ENCODE peak calls at places on chromosomes 2 and 18, in eight cellular contexts. One of them, this sample, is unnamed.

GRCh38 chr2:167187910-167188595 is 299.8 kb downstream of the XIRP2 start:
- ATAC-seq in HepG2: no peak
- ATAC-seq in GM23338: no peak
- ATAC-seq in K562: no peak
- ATAC-seq in Panc1: no peak
- ATAC-seq in GM12878: no peak
- ATAC-seq in HCT116: no peak
- ATAC-seq in upper lobe of left lung: no peak
- ATAC-seq in this sample: no peak

GRCh38 chr2:60380411-60380810 is 173.0 kb downstream of the BCL11A start:
- ATAC-seq in Panc1: no peak
- ATAC-seq in GM12878: no peak
- ATAC-seq in upper lobe of left lung: no peak
- ATAC-seq in HCT116: no peak
- ATAC-seq in HepG2: no peak
- ATAC-seq in GM23338: no peak
- ATAC-seq in K562: no peak
- ATAC-seq in this sample: no peak

GRCh38 chr2:217680376-217680775 is 322.4 kb downstream of the TNS1 start:
- ATAC-seq in upper lobe of left lung: no peak
- ATAC-seq in GM12878: no peak
- ATAC-seq in K562: no peak
- ATAC-seq in HepG2: no peak
- ATAC-seq in HCT116: no peak
- ATAC-seq in Panc1: no peak
- ATAC-seq in GM23338: no peak
- ATAC-seq in this sample: no peak

GRCh38 chr2:32430804-32431203 is 74.0 kb downstream of the BIRC6 start:
- ATAC-seq in GM23338: no peak
- ATAC-seq in GM12878: no peak
- ATAC-seq in Panc1: no peak
- ATAC-seq in K562: no peak
- ATAC-seq in HepG2: no peak
- ATAC-seq in upper lobe of left lung: no peak
- ATAC-seq in HCT116: no peak
- ATAC-seq in this sample: no peak

GRCh38 chr18:44922968-44923367 is 242.3 kb downstream of the SETBP1 start:
- ATAC-seq in K562: no peak
- ATAC-seq in upper lobe of left lung: no peak
- ATAC-seq in HCT116: no peak
- ATAC-seq in GM23338: no peak
- ATAC-seq in GM12878: peak
- ATAC-seq in HepG2: no peak
- ATAC-seq in Panc1: no peak
- ATAC-seq in this sample: no peak

GRCh38 chr2:119724656-119725485 is 34.9 kb upstream of the PTPN4 start:
- ATAC-seq in HCT116: no peak
- ATAC-seq in HepG2: peak
- ATAC-seq in Panc1: no peak
- ATAC-seq in GM12878: no peak
- ATAC-seq in upper lobe of left lung: peak
- ATAC-seq in K562: peak
- ATAC-seq in GM23338: peak
- ATAC-seq in this sample: no peak

GRCh38 chr2:74510272-74510671 is 2.8 kb upstream of the PCGF1 start:
- ATAC-seq in GM23338: no peak
- ATAC-seq in HepG2: no peak
- ATAC-seq in Panc1: no peak
- ATAC-seq in upper lobe of left lung: no peak
- ATAC-seq in K562: no peak
- ATAC-seq in HCT116: no peak
- ATAC-seq in GM12878: no peak
- ATAC-seq in this sample: no peak

GRCh38 chr2:241514986-241515737 is 6.8 kb upstream of the STK25 start:
- ATAC-seq in Panc1: peak
- ATAC-seq in GM12878: peak
- ATAC-seq in upper lobe of left lung: no peak
- ATAC-seq in HepG2: peak
- ATAC-seq in K562: no peak
- ATAC-seq in GM23338: no peak
- ATAC-seq in HCT116: no peak
- ATAC-seq in this sample: no peak

GRCh38 chr2:30756051-30756719 is 51.1 kb downstream of the CAPN13 start:
- ATAC-seq in HepG2: peak
- ATAC-seq in Panc1: no peak
- ATAC-seq in GM23338: peak
- ATAC-seq in HCT116: peak
- ATAC-seq in GM12878: no peak
- ATAC-seq in upper lobe of left lung: no peak
- ATAC-seq in K562: peak
- ATAC-seq in this sample: no peak

GRCh38 chr2:42874838-42875801 is 82.7 kb upstream of the HAAO start:
- ATAC-seq in GM12878: no peak
- ATAC-seq in GM23338: peak
- ATAC-seq in HCT116: no peak
- ATAC-seq in upper lobe of left lung: no peak
- ATAC-seq in HepG2: peak
- ATAC-seq in Panc1: no peak
- ATAC-seq in K562: no peak
- ATAC-seq in this sample: peak

GRCh38 chr2:42877532-42877931 is 85.1 kb upstream of the HAAO start:
- ATAC-seq in GM12878: no peak
- ATAC-seq in K562: no peak
- ATAC-seq in HCT116: no peak
- ATAC-seq in Panc1: no peak
- ATAC-seq in upper lobe of left lung: no peak
- ATAC-seq in HepG2: no peak
- ATAC-seq in GM23338: no peak
- ATAC-seq in this sample: no peak

GRCh38 chr2:42877936-42878335 is 85.6 kb upstream of the HAAO start:
- ATAC-seq in Panc1: no peak
- ATAC-seq in upper lobe of left lung: no peak
- ATAC-seq in GM23338: no peak
- ATAC-seq in K562: no peak
- ATAC-seq in HepG2: no peak
- ATAC-seq in GM12878: no peak
- ATAC-seq in HCT116: no peak
- ATAC-seq in this sample: no peak

GRCh38 chr2:42875880-42876279 is 83.5 kb upstream of the HAAO start:
- ATAC-seq in HCT116: no peak
- ATAC-seq in GM23338: no peak
- ATAC-seq in upper lobe of left lung: peak
- ATAC-seq in K562: no peak
- ATAC-seq in Panc1: no peak
- ATAC-seq in HepG2: peak
- ATAC-seq in GM12878: no peak
- ATAC-seq in this sample: no peak

DNA sequence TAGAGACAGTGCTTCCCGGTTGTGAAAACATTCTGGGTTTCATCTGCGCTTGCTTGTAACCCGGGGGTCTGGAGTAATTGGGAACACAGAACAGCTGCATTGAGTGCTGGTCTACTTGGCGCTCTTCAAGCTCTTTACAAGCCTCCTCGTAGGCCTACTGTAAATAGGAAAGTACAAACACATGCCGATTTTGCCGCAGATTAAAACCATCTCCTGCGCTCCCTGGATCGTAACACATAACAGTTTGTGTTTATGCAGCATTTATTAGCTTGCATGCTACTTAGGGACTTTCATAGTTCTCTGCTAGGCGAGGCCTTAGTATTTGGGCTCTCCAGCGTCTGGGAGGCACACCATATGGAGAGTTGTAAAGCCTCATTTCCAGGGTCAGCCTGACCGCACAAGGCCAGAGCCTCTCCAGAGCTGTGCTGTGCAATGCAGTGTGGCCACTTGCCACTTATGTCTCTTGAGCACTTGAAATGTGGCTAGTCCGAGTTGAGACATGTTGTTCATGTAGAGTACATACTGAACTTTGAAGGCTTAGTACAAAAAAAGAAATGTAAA is 84.0 kb upstream of the HAAO start:
- ATAC-seq in GM12878: no peak
- ATAC-seq in Panc1: no peak
- ATAC-seq in upper lobe of left lung: peak
- ATAC-seq in K562: no peak
- ATAC-seq in HepG2: no peak
- ATAC-seq in GM23338: no peak
- ATAC-seq in HCT116: no peak
- ATAC-seq in this sample: no peak
- TF ChIP-seq POLR2AphosphoS5 in GM12878: no peak
- TF ChIP-seq POLR2AphosphoS5 in Panc1: no peak
- TF ChIP-seq POLR2AphosphoS5 in upper lobe of left lung: peak
- TF ChIP-seq POLR2AphosphoS5 in K562: no peak
- TF ChIP-seq POLR2AphosphoS5 in HepG2: no peak
- TF ChIP-seq POLR2AphosphoS5 in GM23338: no peak
- TF ChIP-seq POLR2AphosphoS5 in HCT116: no peak
- TF ChIP-seq POLR2AphosphoS5 in this sample: no peak

DNA sequence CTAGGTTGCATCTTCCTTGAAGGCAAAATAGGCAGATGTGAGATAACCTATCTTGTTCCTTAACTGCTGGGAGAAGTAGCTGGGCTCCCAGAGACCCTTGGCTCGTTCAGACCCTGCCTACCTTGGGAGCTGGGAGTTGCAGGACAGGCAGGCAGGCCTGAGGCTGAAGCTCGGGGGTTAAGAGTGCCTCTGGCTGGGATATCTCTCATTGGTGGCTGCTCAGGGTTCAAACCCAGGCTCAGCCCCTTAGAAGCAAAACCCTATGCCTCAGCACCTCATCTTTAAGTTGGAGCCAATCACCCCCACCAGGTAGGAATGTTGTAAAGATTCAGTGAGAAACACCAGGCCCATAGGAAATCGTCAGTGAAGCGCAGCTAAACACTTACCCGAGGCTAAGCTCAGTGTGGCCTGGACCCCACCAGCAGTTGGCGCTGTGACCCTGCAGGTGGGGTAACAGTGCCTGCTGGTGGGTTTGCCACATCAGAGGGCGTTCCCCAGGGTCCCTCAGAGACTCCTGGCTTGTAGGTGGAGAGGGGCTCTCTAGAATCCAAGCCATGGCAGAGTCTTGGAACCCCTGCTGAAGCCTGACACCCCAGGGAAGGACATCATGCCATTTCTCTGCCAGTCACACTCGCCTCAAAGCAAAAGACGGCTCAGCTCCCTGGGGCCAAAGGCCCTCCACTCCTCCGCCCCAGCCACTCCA is 54.6 kb upstream of the GPR17 start:
- ATAC-seq in HepG2: peak
- ATAC-seq in GM23338: peak
- ATAC-seq in Panc1: peak
- ATAC-seq in upper lobe of left lung: peak
- ATAC-seq in K562: peak
- ATAC-seq in GM12878: peak
- ATAC-seq in HCT116: peak
- ATAC-seq in this sample: peak
- TF ChIP-seq POLR2AphosphoS5 in HepG2: no peak
- TF ChIP-seq POLR2AphosphoS5 in GM23338: no peak
- TF ChIP-seq POLR2AphosphoS5 in Panc1: no peak
- TF ChIP-seq POLR2AphosphoS5 in upper lobe of left lung: no peak
- TF ChIP-seq POLR2AphosphoS5 in K562: no peak
- TF ChIP-seq POLR2AphosphoS5 in GM12878: no peak
- TF ChIP-seq POLR2AphosphoS5 in HCT116: no peak
- TF ChIP-seq POLR2AphosphoS5 in this sample: no peak

GRCh38 chr18:10037181-10037580 is 123.4 kb downstream of the VAPA start:
- ATAC-seq in K562: no peak
- ATAC-seq in upper lobe of left lung: no peak
- ATAC-seq in GM12878: no peak
- ATAC-seq in GM23338: no peak
- ATAC-seq in HepG2: no peak
- ATAC-seq in HCT116: no peak
- ATAC-seq in Panc1: no peak
- ATAC-seq in this sample: no peak
- TF ChIP-seq POLR2AphosphoS5 in K562: no peak
- TF ChIP-seq POLR2AphosphoS5 in upper lobe of left lung: no peak
- TF ChIP-seq POLR2AphosphoS5 in GM12878: no peak
- TF ChIP-seq POLR2AphosphoS5 in GM23338: no peak
- TF ChIP-seq POLR2AphosphoS5 in HepG2: no peak
- TF ChIP-seq POLR2AphosphoS5 in HCT116: no peak
- TF ChIP-seq POLR2AphosphoS5 in Panc1: no peak
- TF ChIP-seq POLR2AphosphoS5 in this sample: no peak

GRCh38 chr18:35376393-35376741 is 770 bp downstream of the ZNF396 start:
- ATAC-seq in HCT116: no peak
- ATAC-seq in HepG2: peak
- ATAC-seq in Panc1: peak
- ATAC-seq in upper lobe of left lung: peak
- ATAC-seq in GM12878: peak
- ATAC-seq in K562: peak
- ATAC-seq in GM23338: peak
- ATAC-seq in this sample: peak

GRCh38 chr18:35379421-35379820 is 2.3 kb upstream of the ZNF396 start:
- ATAC-seq in Panc1: no peak
- ATAC-seq in K562: no peak
- ATAC-seq in GM23338: no peak
- ATAC-seq in HepG2: no peak
- ATAC-seq in upper lobe of left lung: no peak
- ATAC-seq in HCT116: no peak
- ATAC-seq in GM12878: no peak
- ATAC-seq in this sample: no peak

GRCh38 chr18:35378206-35378795 is 1.2 kb upstream of the ZNF396 start:
- ATAC-seq in GM12878: no peak
- ATAC-seq in upper lobe of left lung: no peak
- ATAC-seq in HepG2: no peak
- ATAC-seq in Panc1: no peak
- ATAC-seq in GM23338: no peak
- ATAC-seq in HCT116: no peak
- ATAC-seq in K562: no peak
- ATAC-seq in this sample: no peak

GRCh38 chr18:35371412-35372195 is 5.5 kb downstream of the ZNF396 start:
- ATAC-seq in HCT116: no peak
- ATAC-seq in GM23338: no peak
- ATAC-seq in K562: no peak
- ATAC-seq in upper lobe of left lung: no peak
- ATAC-seq in HepG2: no peak
- ATAC-seq in GM12878: no peak
- ATAC-seq in Panc1: no peak
- ATAC-seq in this sample: no peak

DNA sequence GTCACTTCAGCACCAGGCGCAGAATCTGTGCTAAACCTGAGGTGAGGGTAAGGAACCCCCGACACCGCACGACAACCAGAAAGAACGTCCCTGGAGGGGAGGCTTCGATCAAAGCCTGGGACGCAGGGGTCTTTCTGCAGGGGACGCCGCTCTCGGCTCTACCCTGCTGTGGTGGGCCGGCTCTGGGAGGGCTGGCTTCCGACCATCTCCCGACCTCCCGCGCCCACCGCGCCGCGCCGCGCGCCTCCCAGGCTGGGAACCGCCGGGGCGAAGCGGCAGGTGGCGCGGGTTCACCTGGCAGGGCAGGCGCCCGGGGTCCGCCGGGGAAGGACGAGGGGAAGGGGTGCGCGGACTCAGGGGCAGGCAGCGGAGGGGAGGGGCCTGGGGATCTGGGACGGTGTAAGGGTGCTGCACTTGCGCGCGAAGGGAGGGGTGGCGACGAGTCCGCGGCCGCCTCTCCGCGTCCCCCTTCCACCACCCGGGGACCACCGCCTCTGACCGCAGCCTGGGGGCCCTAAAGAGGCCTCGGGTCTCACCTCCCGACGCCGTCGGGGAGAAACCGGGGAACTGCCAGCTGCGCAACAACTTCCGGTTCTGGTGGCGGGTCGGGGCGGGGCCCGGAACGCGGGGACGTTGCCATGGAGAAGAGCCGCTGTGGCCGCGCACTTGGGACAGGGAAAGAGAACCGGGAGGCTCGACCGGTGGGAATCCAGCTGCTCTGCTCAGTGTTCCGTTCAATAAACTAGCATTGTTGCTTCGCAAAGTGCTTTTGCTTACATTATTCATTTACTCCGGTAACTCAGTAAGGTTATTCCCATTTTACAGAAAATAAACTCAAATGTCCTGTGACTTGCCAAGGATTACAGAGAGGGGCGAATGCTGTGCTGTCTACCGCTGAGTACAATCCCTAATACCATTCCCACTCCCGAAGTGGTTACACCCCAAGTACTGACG is at the start of gene ZNF396:
- ATAC-seq in upper lobe of left lung: peak
- ATAC-seq in GM23338: peak
- ATAC-seq in Panc1: peak
- ATAC-seq in GM12878: peak
- ATAC-seq in K562: peak
- ATAC-seq in HCT116: peak
- ATAC-seq in HepG2: peak
- ATAC-seq in this sample: peak
- TF ChIP-seq POLR2AphosphoS5 in upper lobe of left lung: peak
- TF ChIP-seq POLR2AphosphoS5 in GM23338: no peak
- TF ChIP-seq POLR2AphosphoS5 in Panc1: no peak
- TF ChIP-seq POLR2AphosphoS5 in GM12878: no peak
- TF ChIP-seq POLR2AphosphoS5 in K562: no peak
- TF ChIP-seq POLR2AphosphoS5 in HCT116: peak
- TF ChIP-seq POLR2AphosphoS5 in HepG2: no peak
- TF ChIP-seq POLR2AphosphoS5 in this sample: no peak

This sample was measured in gastroesophageal sphincter.